ENCODE peak calls at places on chromosomes 7 and 10, in six cellular contexts. I is choroid plexus epithelial cell, U is AG10803, K is CMK, V is left ventricle myocardium inferior, M is NCI-H526 treated with DMSO at 0.1 percent for 48 hours. E is an unnamed sample.

GRCh38 chr10:73964743-73965142 is 33.2 kb upstream of the VCL start:
- DNase-seq in I (no peak), U (no peak), K (no peak), V (no peak), M (no peak), E (no peak)

GRCh38 chr7:119783799-119784198 is 489.2 kb upstream of the KCND2 start:
- DNase-seq in I (peak; percentile 44), U (no peak), K (no peak), V (no peak), M (no peak), E (no peak)

GRCh38 chr7:148914208-148914777 is 30.2 kb upstream of the EZH2 start:
- DNase-seq in I (peak; percentile 83), U (peak; percentile 33), K (no peak), V (no peak), M (no peak), E (no peak)

GRCh38 chr7:47498229-47499056 is 83.5 kb downstream of the TNS3 start:
- DNase-seq in I (no peak), U (no peak), K (no peak), V (no peak), M (no peak), E (no peak)

GRCh38 chr7:100472121-100472851 is 6.7 kb downstream of the TSC22D4 start:
- DNase-seq in I (no peak), U (no peak), K (no peak), V (no peak), M (no peak), E (no peak)

GRCh38 chr7:20249924-20250323 is 32.7 kb upstream of the MACC1 start:
- DNase-seq in I (peak; percentile 30), U (no peak), K (no peak), V (no peak), M (no peak), E (no peak)

GRCh38 chr10:92901819-92902234 is 53.5 kb downstream of the EXOC6 start:
- DNase-seq in I (no peak), U (no peak), K (no peak), V (no peak), M (no peak), E (no peak)

GRCh38 chr10:78531088-78531487 is 497.4 kb downstream of the RPS24 start:
- DNase-seq in I (no peak), U (no peak), K (no peak), V (no peak), M (no peak), E (no peak)

GRCh38 chr10:103547391-103547946 is 54.0 kb downstream of the NEURL1 start:
- DNase-seq in I (no peak), U (no peak), K (no peak), V (no peak), M (no peak), E (peak; percentile 89)

GRCh38 chr10:127577376-127577775 is 28.3 kb downstream of the NPS start:
- DNase-seq in I (peak; percentile 39), U (peak; percentile 14), K (no peak), V (no peak), M (no peak), E (no peak)

GRCh38 chr7:2702594-2702957 is 14.6 kb downstream of the AMZ1 start:
- DNase-seq in I (no peak), U (no peak), K (no peak), V (no peak), M (no peak), E (no peak)

GRCh38 chr7:133618970-133619369 is 366.1 kb downstream of the EXOC4 start:
- DNase-seq in I (no peak), U (no peak), K (no peak), V (no peak), M (no peak), E (no peak)

GRCh38 chr10:102418612-102419560 is at the start of gene PSD:
- DNase-seq in I (no peak), U (no peak), K (no peak), V (no peak), M (peak; percentile 33), E (peak; percentile 92)

GRCh38 chr10:101291254-101292193 is 62.3 kb upstream of the LBX1 start:
- DNase-seq in I (peak; percentile 17), U (no peak), K (peak; percentile 15), V (peak; percentile 63), M (peak; percentile 28), E (peak; percentile 94)

GRCh38 chr10:125085281-125085680 is 75.1 kb downstream of the CTBP2 start:
- DNase-seq in I (no peak), U (no peak), K (no peak), V (no peak), M (no peak), E (peak; percentile 79)

GRCh38 chr10:32891261-32891660 is 66.8 kb downstream of the ITGB1 start:
- DNase-seq in I (no peak), U (no peak), K (no peak), V (no peak), M (no peak), E (no peak)

GRCh38 chr10:103894454-103894853 is 23.5 kb downstream of the STN1 start:
- DNase-seq in I (peak; percentile 35), U (peak; percentile 44), K (no peak), V (no peak), M (no peak), E (no peak)

GRCh38 chr10:3969876-3970666 is 185.1 kb upstream of the KLF6 start:
- DNase-seq in I (peak; percentile 43), U (no peak), K (no peak), V (no peak), M (no peak), E (no peak)

GRCh38 chr7:36278767-36279171 is 110.9 kb upstream of the ANLN start:
- DNase-seq in I (peak; percentile 81), U (peak; percentile 70), K (no peak), V (no peak), M (peak; percentile 95), E (no peak)

GRCh38 chr7:152543801-152544200 is 108.0 kb upstream of the KMT2C start:
- DNase-seq in I (no peak), U (peak; percentile 12), K (no peak), V (no peak), M (no peak), E (no peak)

GRCh38 chr10:79144341-79145173 is 75.8 kb downstream of the ZMIZ1 start:
- DNase-seq in I (no peak), U (peak; percentile 33), K (no peak), V (no peak), M (no peak), E (no peak)

GRCh38 chr10:102455893-102456471 is 4.6 kb upstream of the C10orf95 start:
- DNase-seq in I (peak; percentile 92), U (peak; percentile 84), K (no peak), V (no peak), M (no peak), E (peak; percentile 88)

GRCh38 chr7:77498659-77499379 is 38.3 kb upstream of the PTPN12 start:
- DNase-seq in I (no peak), U (no peak), K (no peak), V (no peak), M (no peak), E (no peak)

GRCh38 chr7:11192506-11192905 is 218.8 kb downstream of the PHF14 start:
- DNase-seq in I (peak; percentile 72), U (peak; percentile 76), K (no peak), V (no peak), M (no peak), E (no peak)

GRCh38 chr10:104246981-104247380 is 7.7 kb upstream of the GSTO1 start:
- DNase-seq in I (peak; percentile 49), U (peak; percentile 43), K (no peak), V (no peak), M (no peak), E (no peak)

GRCh38 chr10:12906051-12906541 is 95.4 kb downstream of the CCDC3 start:
- DNase-seq in I (no peak), U (no peak), K (no peak), V (no peak), M (no peak), E (no peak)

GRCh38 chr7:149293946-149294640 is 32.1 kb downstream of the ZNF783 start:
- DNase-seq in I (no peak), U (no peak), K (no peak), V (no peak), M (no peak), E (no peak)

GRCh38 chr7:21355406-21355874 is 72.4 kb upstream of the SP4 start:
- DNase-seq in I (no peak), U (no peak), K (peak; percentile 58), V (no peak), M (no peak), E (no peak)

GRCh38 chr10:43402176-43402575 is 6.8 kb downstream of the HNRNPF start:
- DNase-seq in I (no peak), U (no peak), K (no peak), V (no peak), M (no peak), E (no peak)

GRCh38 chr10:129621694-129622093 is 154.7 kb downstream of the MGMT start:
- DNase-seq in I (no peak), U (no peak), K (no peak), V (no peak), M (no peak), E (no peak)

GRCh38 chr7:117648203-117648866 is 168.5 kb downstream of the CFTR start:
- DNase-seq in I (no peak), U (no peak), K (no peak), V (no peak), M (no peak), E (no peak)

GRCh38 chr7:49805686-49806085 is 32.2 kb downstream of the VWC2 start:
- DNase-seq in I (no peak), U (no peak), K (no peak), V (no peak), M (no peak), E (no peak)